ENCODE peak calls at places on chromosome 7, in five cellular contexts. One of them, this sample, is unnamed.
A peak's percentile ranks its signal among the peaks of the same experiment; 100 is the strongest.

GRCh38 chr7:149725426-149725821 is 48.0 kb downstream of the ZNF467 start:
- DNase-seq in tibial nerve: no peak
- DNase-seq in thoracic aorta: no peak
- DNase-seq in psoas muscle: no peak
- DNase-seq in heart left ventricle: no peak
- DNase-seq in this sample: no peak

GRCh38 chr7:15687645-15688025 is 1.2 kb upstream of the MEOX2 start:
- DNase-seq in tibial nerve: peak; percentile 28
- DNase-seq in heart left ventricle: peak; percentile 56
- DNase-seq in psoas muscle: peak; percentile 34
- DNase-seq in thoracic aorta: no peak
- DNase-seq in this sample: no peak

GRCh38 chr7:143046334-143046935 is 5.7 kb upstream of the OR6V1 start:
- DNase-seq in tibial nerve: no peak
- DNase-seq in thoracic aorta: no peak
- DNase-seq in psoas muscle: no peak
- DNase-seq in heart left ventricle: no peak
- DNase-seq in this sample: no peak

GRCh38 chr7:20310963-20311742 is 19.5 kb upstream of the ITGB8 start:
- DNase-seq in thoracic aorta: no peak
- DNase-seq in heart left ventricle: no peak
- DNase-seq in tibial nerve: no peak
- DNase-seq in psoas muscle: no peak
- DNase-seq in this sample: no peak

GRCh38 chr7:95478139-95479037 is 7.4 kb upstream of the ASB4 start:
- DNase-seq in heart left ventricle: no peak
- DNase-seq in tibial nerve: no peak
- DNase-seq in psoas muscle: no peak
- DNase-seq in thoracic aorta: no peak
- DNase-seq in this sample: no peak

GRCh38 chr7:124697746-124698145 is 67.8 kb downstream of the GPR37 start:
- DNase-seq in tibial nerve: no peak
- DNase-seq in heart left ventricle: no peak
- DNase-seq in psoas muscle: no peak
- DNase-seq in thoracic aorta: no peak
- DNase-seq in this sample: no peak

GRCh38 chr7:24917510-24918239 is 62.3 kb downstream of the OSBPL3 start:
- DNase-seq in tibial nerve: no peak
- DNase-seq in thoracic aorta: no peak
- DNase-seq in psoas muscle: no peak
- DNase-seq in heart left ventricle: no peak
- DNase-seq in this sample: no peak

GRCh38 chr7:135929692-135930091 is 47.5 kb downstream of the MTPN start:
- DNase-seq in tibial nerve: no peak
- DNase-seq in thoracic aorta: no peak
- DNase-seq in heart left ventricle: no peak
- DNase-seq in psoas muscle: no peak
- DNase-seq in this sample: no peak

GRCh38 chr7:26328498-26329390 is 37.1 kb downstream of the SNX10 start:
- DNase-seq in tibial nerve: no peak
- DNase-seq in heart left ventricle: no peak
- DNase-seq in thoracic aorta: no peak
- DNase-seq in psoas muscle: no peak
- DNase-seq in this sample: no peak

GRCh38 chr7:46301677-46302076 is 380.6 kb upstream of the IGFBP3 start:
- DNase-seq in heart left ventricle: no peak
- DNase-seq in tibial nerve: no peak
- DNase-seq in psoas muscle: no peak
- DNase-seq in thoracic aorta: no peak
- DNase-seq in this sample: no peak

GRCh38 chr7:142168746-142169145 is 57.2 kb downstream of the MGAM2 start:
- DNase-seq in tibial nerve: no peak
- DNase-seq in psoas muscle: no peak
- DNase-seq in thoracic aorta: no peak
- DNase-seq in heart left ventricle: no peak
- DNase-seq in this sample: no peak

GRCh38 chr7:99127636-99128035 is 16.3 kb downstream of the SMURF1 start:
- DNase-seq in tibial nerve: no peak
- DNase-seq in thoracic aorta: no peak
- DNase-seq in heart left ventricle: no peak
- DNase-seq in psoas muscle: no peak
- DNase-seq in this sample: no peak

GRCh38 chr7:122975341-122975740 is 20.2 kb downstream of the TAS2R16 start:
- DNase-seq in psoas muscle: no peak
- DNase-seq in heart left ventricle: no peak
- DNase-seq in thoracic aorta: no peak
- DNase-seq in tibial nerve: no peak
- DNase-seq in this sample: no peak

GRCh38 chr7:58087536-58088190 is 637.7 kb downstream of the ZNF716 start:
- DNase-seq in tibial nerve: no peak
- DNase-seq in heart left ventricle: no peak
- DNase-seq in thoracic aorta: no peak
- DNase-seq in psoas muscle: no peak
- DNase-seq in this sample: peak; percentile 49

GRCh38 chr7:147022056-147022455 is 905.5 kb downstream of the CNTNAP2 start:
- DNase-seq in tibial nerve: no peak
- DNase-seq in psoas muscle: no peak
- DNase-seq in heart left ventricle: no peak
- DNase-seq in thoracic aorta: no peak
- DNase-seq in this sample: no peak

GRCh38 chr7:107505997-107506682 is 36.3 kb downstream of the GPR22 start:
- DNase-seq in heart left ventricle: no peak
- DNase-seq in psoas muscle: no peak
- DNase-seq in thoracic aorta: no peak
- DNase-seq in tibial nerve: no peak
- DNase-seq in this sample: no peak

GRCh38 chr7:36790280-36790679 is 66.0 kb upstream of the AOAH start:
- DNase-seq in psoas muscle: no peak
- DNase-seq in thoracic aorta: no peak
- DNase-seq in tibial nerve: no peak
- DNase-seq in heart left ventricle: no peak
- DNase-seq in this sample: no peak

GRCh38 chr7:139886899-139887298 is 57.8 kb downstream of the TBXAS1 start:
- DNase-seq in tibial nerve: no peak
- DNase-seq in heart left ventricle: no peak
- DNase-seq in thoracic aorta: no peak
- DNase-seq in psoas muscle: no peak
- DNase-seq in this sample: no peak

GRCh38 chr7:41428330-41428729 is 274.6 kb downstream of the INHBA start:
- DNase-seq in tibial nerve: no peak
- DNase-seq in thoracic aorta: no peak
- DNase-seq in psoas muscle: no peak
- DNase-seq in heart left ventricle: no peak
- DNase-seq in this sample: no peak

GRCh38 chr7:151017953-151018420 is 6.3 kb downstream of the ATG9B start:
- DNase-seq in psoas muscle: peak; percentile 69
- DNase-seq in tibial nerve: peak; percentile 44
- DNase-seq in thoracic aorta: no peak
- DNase-seq in heart left ventricle: peak; percentile 72
- DNase-seq in this sample: peak; percentile 73

GRCh38 chr7:154183482-154183881 is 131.3 kb downstream of the DPP6 start:
- DNase-seq in heart left ventricle: no peak
- DNase-seq in thoracic aorta: no peak
- DNase-seq in psoas muscle: no peak
- DNase-seq in tibial nerve: no peak
- DNase-seq in this sample: no peak

GRCh38 chr7:34430456-34430855 is 227.6 kb upstream of the NPSR1 start:
- DNase-seq in heart left ventricle: no peak
- DNase-seq in tibial nerve: no peak
- DNase-seq in thoracic aorta: no peak
- DNase-seq in psoas muscle: no peak
- DNase-seq in this sample: no peak

GRCh38 chr7:1897861-1898627 is 228.0 kb downstream of the ELFN1 start:
- DNase-seq in thoracic aorta: no peak
- DNase-seq in psoas muscle: no peak
- DNase-seq in heart left ventricle: no peak
- DNase-seq in tibial nerve: no peak
- DNase-seq in this sample: no peak

GRCh38 chr7:93245525-93246432 is 13.6 kb downstream of the VPS50 start:
- DNase-seq in psoas muscle: no peak
- DNase-seq in tibial nerve: no peak
- DNase-seq in thoracic aorta: no peak
- DNase-seq in heart left ventricle: no peak
- DNase-seq in this sample: no peak

GRCh38 chr7:41053830-41054229 is 649.1 kb downstream of the INHBA start:
- DNase-seq in psoas muscle: no peak
- DNase-seq in tibial nerve: no peak
- DNase-seq in heart left ventricle: no peak
- DNase-seq in thoracic aorta: no peak
- DNase-seq in this sample: no peak

GRCh38 chr7:1925973-1926907 is 256.2 kb downstream of the ELFN1 start:
- DNase-seq in psoas muscle: no peak
- DNase-seq in heart left ventricle: no peak
- DNase-seq in thoracic aorta: no peak
- DNase-seq in tibial nerve: no peak
- DNase-seq in this sample: no peak

GRCh38 chr7:39560398-39560797 is 5.8 kb upstream of the YAE1 start:
- DNase-seq in thoracic aorta: no peak
- DNase-seq in tibial nerve: no peak
- DNase-seq in psoas muscle: no peak
- DNase-seq in heart left ventricle: no peak
- DNase-seq in this sample: no peak

GRCh38 chr7:4612237-4612636 is 69.9 kb upstream of the FOXK1 start:
- DNase-seq in thoracic aorta: no peak
- DNase-seq in psoas muscle: no peak
- DNase-seq in tibial nerve: no peak
- DNase-seq in heart left ventricle: no peak
- DNase-seq in this sample: no peak

GRCh38 chr7:101941481-101942383 is 124.3 kb downstream of the CUX1 start:
- DNase-seq in psoas muscle: no peak
- DNase-seq in tibial nerve: no peak
- DNase-seq in thoracic aorta: peak; percentile 39
- DNase-seq in heart left ventricle: no peak
- DNase-seq in this sample: no peak

GRCh38 chr7:157495594-157495993 is 158.8 kb downstream of the DNAJB6 start:
- DNase-seq in psoas muscle: no peak
- DNase-seq in heart left ventricle: peak; percentile 7
- DNase-seq in tibial nerve: no peak
- DNase-seq in thoracic aorta: no peak
- DNase-seq in this sample: no peak

GRCh38 chr7:134527979-134528371 is 608 bp downstream of the AKR1B10 start:
- DNase-seq in psoas muscle: peak; percentile 33
- DNase-seq in heart left ventricle: no peak
- DNase-seq in thoracic aorta: no peak
- DNase-seq in tibial nerve: no peak
- DNase-seq in this sample: no peak

GRCh38 chr7:113774182-113774807 is 144.5 kb downstream of the PPP1R3A start:
- DNase-seq in heart left ventricle: no peak
- DNase-seq in psoas muscle: no peak
- DNase-seq in tibial nerve: no peak
- DNase-seq in thoracic aorta: no peak
- DNase-seq in this sample: no peak

GRCh38 chr7:37336259-37336658 is 112.4 kb downstream of the ELMO1 start:
- DNase-seq in thoracic aorta: no peak
- DNase-seq in tibial nerve: no peak
- DNase-seq in psoas muscle: no peak
- DNase-seq in heart left ventricle: no peak
- DNase-seq in this sample: no peak

DNA sequence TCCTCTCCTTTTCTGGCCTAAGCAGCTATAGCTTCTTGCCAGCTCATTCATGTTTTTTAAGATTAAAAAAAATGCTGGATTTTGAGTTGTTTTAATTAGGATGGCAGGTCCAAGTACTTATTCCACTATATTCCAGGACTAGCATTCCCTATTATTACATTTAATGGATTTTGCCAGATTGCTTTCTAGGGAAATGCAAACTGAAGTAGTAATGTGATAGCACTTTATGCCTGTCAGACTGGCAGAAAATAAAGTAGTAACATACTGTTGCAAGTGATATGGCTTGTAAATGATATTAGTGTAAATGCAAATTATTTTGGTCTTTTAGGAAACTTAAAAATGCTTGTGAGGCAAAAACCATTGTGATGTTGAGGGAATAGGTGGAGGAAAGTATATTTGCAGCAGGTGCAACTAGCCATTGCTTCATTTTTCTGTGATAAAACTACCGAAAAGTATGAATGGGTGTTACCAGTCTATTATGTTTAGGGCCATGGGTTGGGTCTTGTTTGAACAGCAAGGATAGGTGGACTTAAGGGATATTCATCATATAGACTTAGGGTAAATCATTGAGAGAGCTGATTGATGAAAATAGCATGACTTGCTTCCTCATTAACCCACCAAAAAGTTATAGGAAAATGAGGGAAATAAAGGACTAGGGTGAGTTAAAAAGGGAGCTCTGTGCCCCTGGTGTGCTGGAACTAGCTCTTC is 19.9 kb downstream of the ZNRF2 start:
- DNase-seq in tibial nerve: no peak
- DNase-seq in thoracic aorta: no peak
- DNase-seq in heart left ventricle: no peak
- DNase-seq in psoas muscle: no peak
- DNase-seq in this sample: no peak
- H3K4me1 ChIP-seq in tibial nerve: no peaks in the 10 kb centered on the region
- H3K4me1 ChIP-seq in thoracic aorta: peaks cover 35% of the 10 kb centered on the region
- H3K4me1 ChIP-seq in heart left ventricle: peaks cover 61% of the 10 kb centered on the region
- H3K4me1 ChIP-seq in psoas muscle: peaks cover 79% of the 10 kb centered on the region
- H3K4me1 ChIP-seq in this sample: no peaks in the 10 kb centered on the region

GRCh38 chr7:155629171-155629570 is 15.3 kb upstream of the RBM33 start:
- DNase-seq in tibial nerve: no peak
- DNase-seq in psoas muscle: no peak
- DNase-seq in thoracic aorta: no peak
- DNase-seq in heart left ventricle: no peak
- DNase-seq in this sample: no peak
- H3K4me1 ChIP-seq in tibial nerve: no peaks in the 10 kb centered on the region
- H3K4me1 ChIP-seq in psoas muscle: no peaks in the 10 kb centered on the region
- H3K4me1 ChIP-seq in thoracic aorta: no peaks in the 10 kb centered on the region
- H3K4me1 ChIP-seq in heart left ventricle: no peaks in the 10 kb centered on the region
- H3K4me1 ChIP-seq in this sample: no peaks in the 10 kb centered on the region

GRCh38 chr7:47460251-47460989 is 121.5 kb downstream of the TNS3 start:
- DNase-seq in heart left ventricle: no peak
- DNase-seq in tibial nerve: no peak
- DNase-seq in thoracic aorta: no peak
- DNase-seq in psoas muscle: no peak
- DNase-seq in this sample: no peak
- H3K4me1 ChIP-seq in heart left ventricle: peaks cover 51% of the 10 kb centered on the region
- H3K4me1 ChIP-seq in tibial nerve: no peaks in the 10 kb centered on the region
- H3K4me1 ChIP-seq in thoracic aorta: peaks cover 43% of the 10 kb centered on the region
- H3K4me1 ChIP-seq in psoas muscle: peaks cover 34% of the 10 kb centered on the region
- H3K4me1 ChIP-seq in this sample: peaks cover 11% of the 10 kb centered on the region

GRCh38 chr7:100728196-100728595 is 5.2 kb upstream of the ZAN start:
- DNase-seq in tibial nerve: no peak
- DNase-seq in heart left ventricle: no peak
- DNase-seq in psoas muscle: no peak
- DNase-seq in thoracic aorta: no peak
- DNase-seq in this sample: no peak

GRCh38 chr7:100726998-100727761 is 6.2 kb upstream of the ZAN start:
- DNase-seq in tibial nerve: no peak
- DNase-seq in thoracic aorta: no peak
- DNase-seq in psoas muscle: no peak
- DNase-seq in heart left ventricle: no peak
- DNase-seq in this sample: no peak

GRCh38 chr7:100731937-100732636 is 1.3 kb upstream of the ZAN start:
- DNase-seq in tibial nerve: no peak
- DNase-seq in heart left ventricle: no peak
- DNase-seq in psoas muscle: no peak
- DNase-seq in thoracic aorta: no peak
- DNase-seq in this sample: no peak

GRCh38 chr7:100735730-100736129 is 2.3 kb downstream of the ZAN start:
- DNase-seq in heart left ventricle: no peak
- DNase-seq in tibial nerve: no peak
- DNase-seq in psoas muscle: no peak
- DNase-seq in thoracic aorta: no peak
- DNase-seq in this sample: no peak

GRCh38 chr7:100730136-100730800 is 3.1 kb upstream of the ZAN start:
- DNase-seq in psoas muscle: no peak
- DNase-seq in tibial nerve: no peak
- DNase-seq in thoracic aorta: no peak
- DNase-seq in heart left ventricle: no peak
- DNase-seq in this sample: no peak
- H3K4me1 ChIP-seq in psoas muscle: no peaks in the 10 kb centered on the region
- H3K4me1 ChIP-seq in tibial nerve: no peaks in the 10 kb centered on the region
- H3K4me1 ChIP-seq in thoracic aorta: no peaks in the 10 kb centered on the region
- H3K4me1 ChIP-seq in heart left ventricle: no peaks in the 10 kb centered on the region
- H3K4me1 ChIP-seq in this sample: no peaks in the 10 kb centered on the region